ENCODE peak calls at places on chromosomes 1 and 21, in five cellular contexts. One of them, this sample, is unnamed.

GRCh38 chr21:27759820-27760219 is 792.9 kb upstream of the ADAMTS5 start:
- DNase-seq in neuronal stem cell: no peak
- DNase-seq in trophoblast cell: no peak
- DNase-seq in K562: no peak
- DNase-seq in endodermal cell: no peak
- DNase-seq in this sample: no peak

GRCh38 chr1:75492011-75492410 is 118.9 kb downstream of the SLC44A5 start:
- DNase-seq in neuronal stem cell: no peak
- DNase-seq in trophoblast cell: no peak
- DNase-seq in K562: no peak
- DNase-seq in endodermal cell: no peak
- DNase-seq in this sample: no peak

GRCh38 chr21:41258617-41259016 is 58.0 kb upstream of the FAM3B start:
- DNase-seq in neuronal stem cell: no peak
- DNase-seq in trophoblast cell: no peak
- DNase-seq in K562: no peak
- DNase-seq in endodermal cell: no peak
- DNase-seq in this sample: no peak

GRCh38 chr1:67162954-67163353 is 3.3 kb upstream of the IL23R start:
- DNase-seq in neuronal stem cell: no peak
- DNase-seq in trophoblast cell: peak; percentile 87
- DNase-seq in K562: no peak
- DNase-seq in endodermal cell: no peak
- DNase-seq in this sample: peak; percentile 66

GRCh38 chr1:170133663-170134062 is 12.1 kb upstream of the NTMT2 start:
- DNase-seq in neuronal stem cell: no peak
- DNase-seq in trophoblast cell: no peak
- DNase-seq in K562: no peak
- DNase-seq in endodermal cell: no peak
- DNase-seq in this sample: no peak

GRCh38 chr21:41634858-41635257 is 126.9 kb upstream of the TMPRSS2 start:
- DNase-seq in neuronal stem cell: no peak
- DNase-seq in trophoblast cell: peak; percentile 9
- DNase-seq in K562: no peak
- DNase-seq in endodermal cell: no peak
- DNase-seq in this sample: peak; percentile 55

GRCh38 chr1:86069757-86070145 is 86.8 kb downstream of the COL24A1 start:
- DNase-seq in neuronal stem cell: no peak
- DNase-seq in trophoblast cell: no peak
- DNase-seq in K562: no peak
- DNase-seq in endodermal cell: no peak
- DNase-seq in this sample: peak; percentile 65

GRCh38 chr1:41221995-41222991 is 19.8 kb downstream of the SCMH1 start:
- DNase-seq in neuronal stem cell: no peak
- DNase-seq in trophoblast cell: no peak
- DNase-seq in K562: no peak
- DNase-seq in endodermal cell: no peak
- DNase-seq in this sample: peak; percentile 10

GRCh38 chr1:90476411-90476810 is 240.7 kb downstream of the BARHL2 start:
- DNase-seq in neuronal stem cell: no peak
- DNase-seq in trophoblast cell: no peak
- DNase-seq in K562: no peak
- DNase-seq in endodermal cell: no peak
- DNase-seq in this sample: no peak

GRCh38 chr21:32712043-32712442 is 15.8 kb downstream of the SYNJ1 start:
- DNase-seq in neuronal stem cell: no peak
- DNase-seq in trophoblast cell: no peak
- DNase-seq in K562: no peak
- DNase-seq in endodermal cell: no peak
- DNase-seq in this sample: no peak

GRCh38 chr1:68221971-68222355 is 10.4 kb downstream of the WLS start:
- DNase-seq in neuronal stem cell: no peak
- DNase-seq in trophoblast cell: no peak
- DNase-seq in K562: no peak
- DNase-seq in endodermal cell: no peak
- DNase-seq in this sample: peak; percentile 81

GRCh38 chr1:164662955-164663354 is 104.0 kb downstream of the PBX1 start:
- DNase-seq in neuronal stem cell: no peak
- DNase-seq in trophoblast cell: no peak
- DNase-seq in K562: no peak
- DNase-seq in endodermal cell: no peak
- DNase-seq in this sample: no peak

GRCh38 chr1:23215751-23216449 is 1.4 kb downstream of the HTR1D start:
- DNase-seq in neuronal stem cell: no peak
- DNase-seq in trophoblast cell: no peak
- DNase-seq in K562: no peak
- DNase-seq in endodermal cell: peak; percentile 70
- DNase-seq in this sample: no peak

GRCh38 chr1:59214764-59215208 is 82.1 kb upstream of the FGGY start:
- DNase-seq in neuronal stem cell: no peak
- DNase-seq in trophoblast cell: no peak
- DNase-seq in K562: no peak
- DNase-seq in endodermal cell: no peak
- DNase-seq in this sample: peak; percentile 32

GRCh38 chr1:9817734-9818133 is 6.0 kb downstream of the CLSTN1 start:
- DNase-seq in neuronal stem cell: no peak
- DNase-seq in trophoblast cell: no peak
- DNase-seq in K562: no peak
- DNase-seq in endodermal cell: no peak
- DNase-seq in this sample: no peak

GRCh38 chr1:61442456-61443013 is 282.4 kb downstream of the TM2D1 start:
- DNase-seq in neuronal stem cell: no peak
- DNase-seq in trophoblast cell: no peak
- DNase-seq in K562: no peak
- DNase-seq in endodermal cell: no peak
- DNase-seq in this sample: no peak

GRCh38 chr21:42461881-42462877 is 33.8 kb downstream of the RSPH1 start:
- DNase-seq in neuronal stem cell: no peak
- DNase-seq in trophoblast cell: no peak
- DNase-seq in K562: peak; percentile 33
- DNase-seq in endodermal cell: peak; percentile 57
- DNase-seq in this sample: no peak

GRCh38 chr1:229342902-229343587 is at the start of gene CCSAP:
- DNase-seq in neuronal stem cell: peak; percentile 37
- DNase-seq in trophoblast cell: peak; percentile 46
- DNase-seq in K562: no peak
- DNase-seq in endodermal cell: peak; percentile 75
- DNase-seq in this sample: peak; percentile 31

GRCh38 chr1:206742702-206743383 is 27.7 kb upstream of the IL19 start:
- DNase-seq in neuronal stem cell: no peak
- DNase-seq in trophoblast cell: no peak
- DNase-seq in K562: no peak
- DNase-seq in endodermal cell: no peak
- DNase-seq in this sample: no peak

GRCh38 chr1:39046811-39047210 is 20.7 kb downstream of the NDUFS5 start:
- DNase-seq in neuronal stem cell: no peak
- DNase-seq in trophoblast cell: no peak
- DNase-seq in K562: no peak
- DNase-seq in endodermal cell: no peak
- DNase-seq in this sample: no peak

GRCh38 chr1:210362526-210362925 is 33.8 kb downstream of the HHAT start:
- DNase-seq in neuronal stem cell: no peak
- DNase-seq in trophoblast cell: no peak
- DNase-seq in K562: no peak
- DNase-seq in endodermal cell: peak; percentile 5
- DNase-seq in this sample: peak; percentile 73

GRCh38 chr1:111199881-111200801 is at the start of gene DENND2D:
- DNase-seq in neuronal stem cell: no peak
- DNase-seq in trophoblast cell: peak; percentile 80
- DNase-seq in K562: no peak
- DNase-seq in endodermal cell: no peak
- DNase-seq in this sample: no peak

GRCh38 chr1:101410048-101410878 is 173.4 kb downstream of the S1PR1 start:
- DNase-seq in neuronal stem cell: no peak
- DNase-seq in trophoblast cell: no peak
- DNase-seq in K562: no peak
- DNase-seq in endodermal cell: no peak
- DNase-seq in this sample: no peak

GRCh38 chr1:54312874-54313316 is 93.3 kb downstream of the SSBP3 start:
- DNase-seq in neuronal stem cell: no peak
- DNase-seq in trophoblast cell: no peak
- DNase-seq in K562: no peak
- DNase-seq in endodermal cell: peak; percentile 67
- DNase-seq in this sample: peak; percentile 74

GRCh38 chr1:75937034-75937433 is 4.8 kb upstream of the ASB17 start:
- DNase-seq in neuronal stem cell: no peak
- DNase-seq in trophoblast cell: no peak
- DNase-seq in K562: no peak
- DNase-seq in endodermal cell: no peak
- DNase-seq in this sample: peak; percentile 25

GRCh38 chr1:67978988-67979516 is 71.4 kb downstream of the DIRAS3 start:
- DNase-seq in neuronal stem cell: no peak
- DNase-seq in trophoblast cell: peak; percentile 26
- DNase-seq in K562: no peak
- DNase-seq in endodermal cell: no peak
- DNase-seq in this sample: peak; percentile 100

GRCh38 chr1:210504286-210504685 is 175.6 kb downstream of the HHAT start:
- DNase-seq in neuronal stem cell: no peak
- DNase-seq in trophoblast cell: no peak
- DNase-seq in K562: no peak
- DNase-seq in endodermal cell: no peak
- DNase-seq in this sample: no peak

GRCh38 chr1:147622731-147623130 is 47.6 kb downstream of the ACP6 start:
- DNase-seq in neuronal stem cell: no peak
- DNase-seq in trophoblast cell: no peak
- DNase-seq in K562: no peak
- DNase-seq in endodermal cell: no peak
- DNase-seq in this sample: peak; percentile 75

GRCh38 chr1:167720965-167721616 is 691 bp upstream of the MPZL1 start:
- DNase-seq in neuronal stem cell: peak; percentile 12
- DNase-seq in trophoblast cell: no peak
- DNase-seq in K562: no peak
- DNase-seq in endodermal cell: peak; percentile 73
- DNase-seq in this sample: peak; percentile 51

GRCh38 chr1:18908911-18909771 is 6.8 kb upstream of the ALDH4A1 start:
- DNase-seq in neuronal stem cell: no peak
- DNase-seq in trophoblast cell: no peak
- DNase-seq in K562: peak; percentile 70
- DNase-seq in endodermal cell: no peak
- DNase-seq in this sample: no peak

GRCh38 chr1:7576946-7577657 is 194.0 kb upstream of the VAMP3 start:
- DNase-seq in neuronal stem cell: no peak
- DNase-seq in trophoblast cell: no peak
- DNase-seq in K562: peak; percentile 55
- DNase-seq in endodermal cell: peak; percentile 83
- DNase-seq in this sample: no peak

DNA sequence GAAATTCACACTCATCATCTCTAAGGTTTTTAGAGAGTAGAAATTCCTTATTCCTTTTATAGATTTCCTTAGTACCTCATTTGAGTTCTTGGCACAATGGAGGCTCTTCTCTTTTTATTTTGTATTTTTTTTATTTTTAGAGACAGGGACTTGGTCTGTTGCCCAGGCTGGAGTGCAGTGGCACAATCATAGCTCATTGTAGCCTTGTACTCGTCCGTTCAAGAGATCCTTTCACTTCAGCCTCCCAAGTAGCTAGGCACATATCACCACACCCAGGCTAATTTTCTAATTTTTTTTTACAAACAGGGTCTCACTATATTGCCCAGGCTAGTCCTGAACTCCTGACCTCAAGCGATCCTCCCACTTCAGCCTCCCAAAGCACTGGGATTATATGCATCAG is 29.6 kb downstream of the RGL1 start:
- DNase-seq in neuronal stem cell: no peak
- DNase-seq in trophoblast cell: no peak
- DNase-seq in K562: no peak
- DNase-seq in endodermal cell: no peak
- DNase-seq in this sample: no peak
- H3K4me3 ChIP-seq in neuronal stem cell: no peak overlapping the region
- H3K4me3 ChIP-seq in trophoblast cell: no peak overlapping the region
- H3K4me3 ChIP-seq in K562: no peak overlapping the region
- H3K4me3 ChIP-seq in endodermal cell: no peak overlapping the region
- H3K4me3 ChIP-seq in this sample: no peak overlapping the region

GRCh38 chr1:160621633-160622413 is 25.0 kb downstream of the SLAMF1 start:
- DNase-seq in neuronal stem cell: no peak
- DNase-seq in trophoblast cell: peak; percentile 62
- DNase-seq in K562: no peak
- DNase-seq in endodermal cell: no peak
- DNase-seq in this sample: no peak

GRCh38 chr1:160624464-160624863 is 22.4 kb downstream of the SLAMF1 start:
- DNase-seq in neuronal stem cell: no peak
- DNase-seq in trophoblast cell: no peak
- DNase-seq in K562: no peak
- DNase-seq in endodermal cell: no peak
- DNase-seq in this sample: no peak

GRCh38 chr1:160622885-160623633 is 23.8 kb downstream of the SLAMF1 start:
- DNase-seq in neuronal stem cell: no peak
- DNase-seq in trophoblast cell: no peak
- DNase-seq in K562: no peak
- DNase-seq in endodermal cell: no peak
- DNase-seq in this sample: no peak

GRCh38 chr1:160625321-160625720 is 21.5 kb downstream of the SLAMF1 start:
- DNase-seq in neuronal stem cell: no peak
- DNase-seq in trophoblast cell: no peak
- DNase-seq in K562: no peak
- DNase-seq in endodermal cell: no peak
- DNase-seq in this sample: no peak

GRCh38 chr1:160623860-160624259 is 23.0 kb downstream of the SLAMF1 start:
- DNase-seq in neuronal stem cell: no peak
- DNase-seq in trophoblast cell: no peak
- DNase-seq in K562: no peak
- DNase-seq in endodermal cell: no peak
- DNase-seq in this sample: no peak
- H3K9ac ChIP-seq in neuronal stem cell: no peak overlapping the region
- H3K9ac ChIP-seq in trophoblast cell: no peak overlapping the region
- H3K9ac ChIP-seq in K562: no peak overlapping the region
- H3K9ac ChIP-seq in endodermal cell: no peak overlapping the region
- H3K9ac ChIP-seq in this sample: no peak overlapping the region

GRCh38 chr1:94783342-94784264 is 36.6 kb upstream of the SLC44A3 start:
- DNase-seq in neuronal stem cell: no peak
- DNase-seq in trophoblast cell: no peak
- DNase-seq in K562: no peak
- DNase-seq in endodermal cell: no peak
- DNase-seq in this sample: peak; percentile 99
- H3K4me3 ChIP-seq in neuronal stem cell: no peak overlapping the region
- H3K4me3 ChIP-seq in trophoblast cell: no peak overlapping the region
- H3K4me3 ChIP-seq in K562: no peak overlapping the region
- H3K4me3 ChIP-seq in endodermal cell: no peak overlapping the region
- H3K4me3 ChIP-seq in this sample: no peak overlapping the region

GRCh38 chr1:244665771-244666217 is 12.9 kb downstream of the DESI2 start:
- DNase-seq in neuronal stem cell: no peak
- DNase-seq in trophoblast cell: no peak
- DNase-seq in K562: no peak
- DNase-seq in endodermal cell: no peak
- DNase-seq in this sample: peak; percentile 20

GRCh38 chr1:244660595-244660994 is 7.7 kb downstream of the DESI2 start:
- DNase-seq in neuronal stem cell: no peak
- DNase-seq in trophoblast cell: no peak
- DNase-seq in K562: no peak
- DNase-seq in endodermal cell: no peak
- DNase-seq in this sample: no peak

GRCh38 chr1:244667797-244668196 is 14.9 kb downstream of the DESI2 start:
- DNase-seq in neuronal stem cell: no peak
- DNase-seq in trophoblast cell: no peak
- DNase-seq in K562: no peak
- DNase-seq in endodermal cell: no peak
- DNase-seq in this sample: no peak

GRCh38 chr1:244662604-244663003 is 9.7 kb downstream of the DESI2 start:
- DNase-seq in neuronal stem cell: no peak
- DNase-seq in trophoblast cell: no peak
- DNase-seq in K562: no peak
- DNase-seq in endodermal cell: no peak
- DNase-seq in this sample: no peak

GRCh38 chr1:244664353-244664752 is 11.4 kb downstream of the DESI2 start:
- DNase-seq in neuronal stem cell: no peak
- DNase-seq in trophoblast cell: no peak
- DNase-seq in K562: no peak
- DNase-seq in endodermal cell: no peak
- DNase-seq in this sample: no peak
- H3K9ac ChIP-seq in neuronal stem cell: no peak overlapping the region
- H3K9ac ChIP-seq in trophoblast cell: no peak overlapping the region
- H3K9ac ChIP-seq in K562: no peak overlapping the region
- H3K9ac ChIP-seq in endodermal cell: no peak overlapping the region
- H3K9ac ChIP-seq in this sample: no peak overlapping the region